ENCODE peak calls at places on chromosomes 11 and 22, in seven cellular contexts. One of them, this sample, is unnamed. For H3K4me1, the result is how much of the 10 kb centered on the place peaks cover.

GRCh38 chr11:47257518-47258316 is at the start of gene NR1H3:
- DNase-seq in CD4-positive, alpha-beta memory T cell: no peak
- DNase-seq in A549: peak
- DNase-seq in effector memory CD4-positive, alpha-beta T cell: no peak
- DNase-seq in neuronal stem cell: peak
- DNase-seq in left lung: peak
- DNase-seq in stomach: peak
- DNase-seq in this sample: peak

GRCh38 chr11:43556269-43556668 is 124.3 kb upstream of the HSD17B12 start:
- DNase-seq in CD4-positive, alpha-beta memory T cell: no peak
- DNase-seq in A549: no peak
- DNase-seq in effector memory CD4-positive, alpha-beta T cell: no peak
- DNase-seq in neuronal stem cell: no peak
- DNase-seq in left lung: no peak
- DNase-seq in stomach: no peak
- DNase-seq in this sample: no peak

GRCh38 chr11:75576445-75577049 is 14.5 kb downstream of the SERPINH1 start:
- DNase-seq in CD4-positive, alpha-beta memory T cell: no peak
- DNase-seq in A549: peak
- DNase-seq in effector memory CD4-positive, alpha-beta T cell: no peak
- DNase-seq in neuronal stem cell: no peak
- DNase-seq in left lung: peak
- DNase-seq in stomach: peak
- DNase-seq in this sample: peak

GRCh38 chr22:35393116-35394010 is 6.6 kb upstream of the MCM5 start:
- DNase-seq in CD4-positive, alpha-beta memory T cell: no peak
- DNase-seq in A549: no peak
- DNase-seq in effector memory CD4-positive, alpha-beta T cell: no peak
- DNase-seq in neuronal stem cell: no peak
- DNase-seq in left lung: no peak
- DNase-seq in stomach: no peak
- DNase-seq in this sample: no peak

GRCh38 chr11:69335010-69335409 is 41.1 kb downstream of the MYEOV start:
- DNase-seq in CD4-positive, alpha-beta memory T cell: no peak
- DNase-seq in A549: no peak
- DNase-seq in effector memory CD4-positive, alpha-beta T cell: no peak
- DNase-seq in neuronal stem cell: no peak
- DNase-seq in left lung: no peak
- DNase-seq in stomach: peak
- DNase-seq in this sample: no peak

GRCh38 chr11:47269002-47269828 is 718 bp upstream of the MADD start:
- DNase-seq in CD4-positive, alpha-beta memory T cell: peak
- DNase-seq in A549: peak
- DNase-seq in effector memory CD4-positive, alpha-beta T cell: peak
- DNase-seq in neuronal stem cell: peak
- DNase-seq in left lung: peak
- DNase-seq in stomach: peak
- DNase-seq in this sample: peak

GRCh38 chr22:42688241-42688913 is 32.3 kb downstream of the A4GALT start:
- DNase-seq in CD4-positive, alpha-beta memory T cell: no peak
- DNase-seq in A549: peak
- DNase-seq in effector memory CD4-positive, alpha-beta T cell: no peak
- DNase-seq in neuronal stem cell: peak
- DNase-seq in left lung: peak
- DNase-seq in stomach: peak
- DNase-seq in this sample: peak

GRCh38 chr11:120912504-120912903 is 111.4 kb upstream of the TBCEL start:
- DNase-seq in CD4-positive, alpha-beta memory T cell: no peak
- DNase-seq in A549: peak
- DNase-seq in effector memory CD4-positive, alpha-beta T cell: no peak
- DNase-seq in neuronal stem cell: no peak
- DNase-seq in left lung: no peak
- DNase-seq in stomach: no peak
- DNase-seq in this sample: no peak

GRCh38 chr22:38850941-38851849 is 7.4 kb upstream of the NPTXR start:
- DNase-seq in CD4-positive, alpha-beta memory T cell: no peak
- DNase-seq in A549: peak
- DNase-seq in effector memory CD4-positive, alpha-beta T cell: no peak
- DNase-seq in neuronal stem cell: no peak
- DNase-seq in left lung: no peak
- DNase-seq in stomach: no peak
- DNase-seq in this sample: no peak

GRCh38 chr11:44219830-44220778 is 89.8 kb downstream of the ALX4 start:
- DNase-seq in CD4-positive, alpha-beta memory T cell: no peak
- DNase-seq in A549: no peak
- DNase-seq in effector memory CD4-positive, alpha-beta T cell: no peak
- DNase-seq in neuronal stem cell: no peak
- DNase-seq in left lung: no peak
- DNase-seq in stomach: no peak
- DNase-seq in this sample: no peak

GRCh38 chr22:48404004-48404403 is 1423.7 kb downstream of the BRD1 start:
- DNase-seq in CD4-positive, alpha-beta memory T cell: no peak
- DNase-seq in A549: no peak
- DNase-seq in effector memory CD4-positive, alpha-beta T cell: no peak
- DNase-seq in neuronal stem cell: no peak
- DNase-seq in left lung: no peak
- DNase-seq in stomach: peak
- DNase-seq in this sample: no peak

GRCh38 chr11:110833033-110833484 is 120.8 kb upstream of the ARHGAP20 start:
- DNase-seq in CD4-positive, alpha-beta memory T cell: no peak
- DNase-seq in A549: no peak
- DNase-seq in effector memory CD4-positive, alpha-beta T cell: no peak
- DNase-seq in neuronal stem cell: no peak
- DNase-seq in left lung: no peak
- DNase-seq in stomach: no peak
- DNase-seq in this sample: peak

GRCh38 chr22:37982151-37982838 is 2.1 kb downstream of the SOX10 start:
- DNase-seq in CD4-positive, alpha-beta memory T cell: no peak
- DNase-seq in A549: no peak
- DNase-seq in effector memory CD4-positive, alpha-beta T cell: no peak
- DNase-seq in neuronal stem cell: no peak
- DNase-seq in left lung: no peak
- DNase-seq in stomach: no peak
- DNase-seq in this sample: no peak

GRCh38 chr11:106152824-106153223 is 75.4 kb downstream of the AASDHPPT start:
- DNase-seq in CD4-positive, alpha-beta memory T cell: no peak
- DNase-seq in A549: no peak
- DNase-seq in effector memory CD4-positive, alpha-beta T cell: no peak
- DNase-seq in neuronal stem cell: no peak
- DNase-seq in left lung: no peak
- DNase-seq in stomach: no peak
- DNase-seq in this sample: no peak

GRCh38 chr11:68370211-68371111 is 58.1 kb downstream of the LRP5 start:
- DNase-seq in CD4-positive, alpha-beta memory T cell: no peak
- DNase-seq in A549: no peak
- DNase-seq in effector memory CD4-positive, alpha-beta T cell: no peak
- DNase-seq in neuronal stem cell: no peak
- DNase-seq in left lung: no peak
- DNase-seq in stomach: no peak
- DNase-seq in this sample: no peak

GRCh38 chr11:35042906-35043305 is 96.1 kb upstream of the CD44 start:
- DNase-seq in CD4-positive, alpha-beta memory T cell: no peak
- DNase-seq in A549: no peak
- DNase-seq in effector memory CD4-positive, alpha-beta T cell: no peak
- DNase-seq in neuronal stem cell: no peak
- DNase-seq in left lung: no peak
- DNase-seq in stomach: no peak
- DNase-seq in this sample: no peak

GRCh38 chr11:2331404-2331803 is 29.6 kb downstream of the TSPAN32 start:
- DNase-seq in CD4-positive, alpha-beta memory T cell: no peak
- DNase-seq in A549: no peak
- DNase-seq in effector memory CD4-positive, alpha-beta T cell: no peak
- DNase-seq in neuronal stem cell: no peak
- DNase-seq in left lung: no peak
- DNase-seq in stomach: no peak
- DNase-seq in this sample: no peak

GRCh38 chr11:118488480-118489109 is 38.7 kb upstream of the TTC36 start:
- DNase-seq in CD4-positive, alpha-beta memory T cell: peak
- DNase-seq in A549: peak
- DNase-seq in effector memory CD4-positive, alpha-beta T cell: peak
- DNase-seq in neuronal stem cell: peak
- DNase-seq in left lung: peak
- DNase-seq in stomach: peak
- DNase-seq in this sample: peak

GRCh38 chr11:117449111-117449693 is 121.5 kb downstream of the CEP164 start:
- DNase-seq in CD4-positive, alpha-beta memory T cell: no peak
- DNase-seq in A549: no peak
- DNase-seq in effector memory CD4-positive, alpha-beta T cell: no peak
- DNase-seq in neuronal stem cell: no peak
- DNase-seq in left lung: no peak
- DNase-seq in stomach: no peak
- DNase-seq in this sample: peak

GRCh38 chr11:122593473-122594420 is 61.8 kb upstream of the UBASH3B start:
- DNase-seq in CD4-positive, alpha-beta memory T cell: no peak
- DNase-seq in A549: no peak
- DNase-seq in effector memory CD4-positive, alpha-beta T cell: no peak
- DNase-seq in neuronal stem cell: no peak
- DNase-seq in left lung: no peak
- DNase-seq in stomach: no peak
- DNase-seq in this sample: no peak
- H3K27ac ChIP-seq in CD4-positive, alpha-beta memory T cell: no peak
- H3K27ac ChIP-seq in A549: no peak
- H3K27ac ChIP-seq in effector memory CD4-positive, alpha-beta T cell: no peak
- H3K27ac ChIP-seq in neuronal stem cell: no peak
- H3K27ac ChIP-seq in left lung: no peak
- H3K27ac ChIP-seq in stomach: no peak
- H3K27ac ChIP-seq in this sample: no peak

GRCh38 chr22:44711236-44711560 is 9.2 kb downstream of the PRR5 start:
- DNase-seq in CD4-positive, alpha-beta memory T cell: no peak
- DNase-seq in A549: no peak
- DNase-seq in effector memory CD4-positive, alpha-beta T cell: no peak
- DNase-seq in neuronal stem cell: no peak
- DNase-seq in left lung: no peak
- DNase-seq in stomach: no peak
- DNase-seq in this sample: no peak
- H3K4me1 ChIP-seq in CD4-positive, alpha-beta memory T cell: under half
- H3K4me1 ChIP-seq in A549: under half
- H3K4me1 ChIP-seq in effector memory CD4-positive, alpha-beta T cell: under half
- H3K4me1 ChIP-seq in neuronal stem cell: under half
- H3K4me1 ChIP-seq in left lung: under half
- H3K4me1 ChIP-seq in stomach: under half
- H3K4me1 ChIP-seq in this sample: under half

DNA sequence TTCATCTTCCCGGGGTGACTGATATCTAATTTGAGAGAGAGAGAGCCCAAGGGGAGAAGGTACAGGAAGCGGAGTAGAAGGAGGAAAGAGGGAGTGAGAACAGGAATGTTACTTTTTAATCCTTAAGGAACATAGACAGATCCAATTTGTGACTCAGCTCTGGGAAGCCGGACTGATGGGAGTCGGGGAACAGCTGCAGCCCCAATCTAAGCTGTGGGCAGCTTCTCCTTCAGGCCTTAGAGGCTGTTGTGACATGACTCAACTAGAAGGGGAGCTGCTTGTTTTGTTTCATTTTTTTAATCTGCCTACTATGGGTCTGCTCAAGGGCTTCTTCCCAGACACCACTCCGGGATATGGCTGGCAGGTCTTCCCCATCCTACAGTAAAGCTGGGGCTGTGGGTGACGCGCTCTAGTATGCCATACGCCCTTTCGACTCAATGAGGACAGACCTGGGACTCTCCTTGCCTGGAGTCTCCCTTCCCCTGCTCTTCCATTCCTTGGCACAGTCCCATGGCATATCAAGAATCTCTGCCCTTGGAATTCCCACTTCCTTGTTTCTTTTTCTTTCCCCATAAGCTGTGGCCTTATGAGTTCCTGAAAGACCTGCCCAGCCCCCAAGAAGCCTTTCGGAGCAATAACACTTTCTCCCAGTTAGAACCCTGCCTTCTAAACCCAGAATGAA is 103.3 kb upstream of the AKIP1 start:
- DNase-seq in CD4-positive, alpha-beta memory T cell: no peak
- DNase-seq in A549: no peak
- DNase-seq in effector memory CD4-positive, alpha-beta T cell: no peak
- DNase-seq in neuronal stem cell: no peak
- DNase-seq in left lung: no peak
- DNase-seq in stomach: peak
- DNase-seq in this sample: no peak
- H3K4me3 ChIP-seq in CD4-positive, alpha-beta memory T cell: no peak
- H3K4me3 ChIP-seq in A549: no peak
- H3K4me3 ChIP-seq in effector memory CD4-positive, alpha-beta T cell: no peak
- H3K4me3 ChIP-seq in neuronal stem cell: no peak
- H3K4me3 ChIP-seq in left lung: peak
- H3K4me3 ChIP-seq in stomach: peak
- H3K4me3 ChIP-seq in this sample: no peak

GRCh38 chr11:12922418-12922817 is 86.7 kb upstream of the RASSF10 start:
- DNase-seq in CD4-positive, alpha-beta memory T cell: no peak
- DNase-seq in A549: no peak
- DNase-seq in effector memory CD4-positive, alpha-beta T cell: no peak
- DNase-seq in neuronal stem cell: no peak
- DNase-seq in left lung: no peak
- DNase-seq in stomach: no peak
- DNase-seq in this sample: no peak
- H3K27ac ChIP-seq in CD4-positive, alpha-beta memory T cell: no peak
- H3K27ac ChIP-seq in A549: no peak
- H3K27ac ChIP-seq in effector memory CD4-positive, alpha-beta T cell: no peak
- H3K27ac ChIP-seq in neuronal stem cell: no peak
- H3K27ac ChIP-seq in left lung: no peak
- H3K27ac ChIP-seq in stomach: no peak
- H3K27ac ChIP-seq in this sample: no peak

GRCh38 chr11:63892233-63892632 is 24.7 kb downstream of the RCOR2 start:
- DNase-seq in CD4-positive, alpha-beta memory T cell: no peak
- DNase-seq in A549: no peak
- DNase-seq in effector memory CD4-positive, alpha-beta T cell: no peak
- DNase-seq in neuronal stem cell: no peak
- DNase-seq in left lung: no peak
- DNase-seq in stomach: no peak
- DNase-seq in this sample: no peak

GRCh38 chr11:63887600-63887999 is 29.4 kb downstream of the RCOR2 start:
- DNase-seq in CD4-positive, alpha-beta memory T cell: no peak
- DNase-seq in A549: no peak
- DNase-seq in effector memory CD4-positive, alpha-beta T cell: no peak
- DNase-seq in neuronal stem cell: no peak
- DNase-seq in left lung: no peak
- DNase-seq in stomach: no peak
- DNase-seq in this sample: no peak

GRCh38 chr11:63890368-63890767 is 26.6 kb downstream of the RCOR2 start:
- DNase-seq in CD4-positive, alpha-beta memory T cell: no peak
- DNase-seq in A549: no peak
- DNase-seq in effector memory CD4-positive, alpha-beta T cell: no peak
- DNase-seq in neuronal stem cell: no peak
- DNase-seq in left lung: no peak
- DNase-seq in stomach: no peak
- DNase-seq in this sample: no peak

GRCh38 chr11:63888170-63889086 is 28.5 kb downstream of the RCOR2 start:
- DNase-seq in CD4-positive, alpha-beta memory T cell: peak
- DNase-seq in A549: peak
- DNase-seq in effector memory CD4-positive, alpha-beta T cell: peak
- DNase-seq in neuronal stem cell: no peak
- DNase-seq in left lung: peak
- DNase-seq in stomach: peak
- DNase-seq in this sample: no peak

DNA sequence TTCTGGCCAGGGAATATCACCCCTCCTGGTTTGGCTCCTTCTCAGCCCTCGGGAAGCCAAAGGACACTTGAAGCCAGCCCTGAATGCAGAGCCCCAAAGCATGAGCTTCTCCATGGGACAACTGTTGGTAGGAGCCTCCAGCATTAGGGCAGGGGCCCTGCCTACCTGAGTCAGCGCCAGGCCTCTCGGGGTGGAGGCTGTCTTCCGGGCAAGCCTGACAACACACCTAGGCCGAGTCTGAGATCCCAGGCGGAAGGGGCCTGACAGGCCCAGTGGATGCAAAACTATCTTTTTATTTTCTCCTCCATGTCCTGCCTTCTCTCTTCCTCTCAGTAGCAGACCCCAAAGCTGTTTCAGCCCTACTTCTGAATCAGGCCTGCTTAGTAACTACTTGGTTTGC is 27.6 kb downstream of the RCOR2 start:
- DNase-seq in CD4-positive, alpha-beta memory T cell: no peak
- DNase-seq in A549: no peak
- DNase-seq in effector memory CD4-positive, alpha-beta T cell: no peak
- DNase-seq in neuronal stem cell: no peak
- DNase-seq in left lung: no peak
- DNase-seq in stomach: peak
- DNase-seq in this sample: no peak
- H3K4me1 ChIP-seq in CD4-positive, alpha-beta memory T cell: half or more
- H3K4me1 ChIP-seq in A549: under half
- H3K4me1 ChIP-seq in effector memory CD4-positive, alpha-beta T cell: half or more
- H3K4me1 ChIP-seq in neuronal stem cell: under half
- H3K4me1 ChIP-seq in left lung: half or more
- H3K4me1 ChIP-seq in stomach: half or more
- H3K4me1 ChIP-seq in this sample: under half